ENCODE peak calls at places on chromosomes 1 and 21, in ten cellular contexts. One of them, this sample, is unnamed.

GRCh38 chr1:82323144-82323543 is 522.4 kb downstream of the ADGRL2 start:
- DNase-seq in aorta: no peak
- DNase-seq in CD8-positive, alpha-beta memory T cell: no peak
- DNase-seq in breast epithelium: no peak
- DNase-seq in CD4-positive, alpha-beta memory T cell: no peak
- DNase-seq in adrenal gland: no peak
- DNase-seq in psoas muscle: no peak
- DNase-seq in cardiac muscle cell: no peak
- DNase-seq in osteoblast: no peak
- DNase-seq in HAP-1: no peak
- DNase-seq in this sample: no peak

GRCh38 chr1:64595871-64596515 is 126.1 kb downstream of the CACHD1 start:
- DNase-seq in HAP-1: no peak
- DNase-seq in osteoblast: no peak
- DNase-seq in psoas muscle: no peak
- DNase-seq in CD4-positive, alpha-beta memory T cell: no peak
- DNase-seq in adrenal gland: no peak
- DNase-seq in breast epithelium: no peak
- DNase-seq in aorta: no peak
- DNase-seq in CD8-positive, alpha-beta memory T cell: no peak
- DNase-seq in cardiac muscle cell: no peak
- DNase-seq in this sample: no peak

GRCh38 chr21:29208044-29208665 is 77.7 kb downstream of the MAP3K7CL start:
- DNase-seq in psoas muscle: no peak
- DNase-seq in adrenal gland: no peak
- DNase-seq in cardiac muscle cell: no peak
- DNase-seq in HAP-1: no peak
- DNase-seq in CD4-positive, alpha-beta memory T cell: no peak
- DNase-seq in osteoblast: peak; percentile 15
- DNase-seq in aorta: no peak
- DNase-seq in CD8-positive, alpha-beta memory T cell: no peak
- DNase-seq in breast epithelium: no peak
- DNase-seq in this sample: no peak

GRCh38 chr1:156482276-156482675 is 18.3 kb downstream of the MEF2D start:
- DNase-seq in HAP-1: no peak
- DNase-seq in psoas muscle: no peak
- DNase-seq in adrenal gland: no peak
- DNase-seq in CD8-positive, alpha-beta memory T cell: no peak
- DNase-seq in CD4-positive, alpha-beta memory T cell: no peak
- DNase-seq in breast epithelium: no peak
- DNase-seq in cardiac muscle cell: no peak
- DNase-seq in osteoblast: no peak
- DNase-seq in aorta: no peak
- DNase-seq in this sample: no peak

GRCh38 chr1:198220428-198220827 is 63.6 kb downstream of the NEK7 start:
- DNase-seq in CD4-positive, alpha-beta memory T cell: no peak
- DNase-seq in HAP-1: no peak
- DNase-seq in cardiac muscle cell: peak; percentile 52
- DNase-seq in psoas muscle: no peak
- DNase-seq in breast epithelium: no peak
- DNase-seq in aorta: no peak
- DNase-seq in osteoblast: no peak
- DNase-seq in CD8-positive, alpha-beta memory T cell: no peak
- DNase-seq in adrenal gland: no peak
- DNase-seq in this sample: no peak

GRCh38 chr1:163797816-163798215 is 476.1 kb downstream of the NUF2 start:
- DNase-seq in cardiac muscle cell: no peak
- DNase-seq in CD8-positive, alpha-beta memory T cell: no peak
- DNase-seq in aorta: no peak
- DNase-seq in CD4-positive, alpha-beta memory T cell: no peak
- DNase-seq in HAP-1: no peak
- DNase-seq in psoas muscle: no peak
- DNase-seq in osteoblast: no peak
- DNase-seq in adrenal gland: no peak
- DNase-seq in breast epithelium: no peak
- DNase-seq in this sample: no peak

GRCh38 chr1:74053407-74053806 is 144.6 kb downstream of the LRRIQ3 start:
- DNase-seq in psoas muscle: no peak
- DNase-seq in CD4-positive, alpha-beta memory T cell: no peak
- DNase-seq in aorta: no peak
- DNase-seq in osteoblast: no peak
- DNase-seq in adrenal gland: no peak
- DNase-seq in cardiac muscle cell: no peak
- DNase-seq in HAP-1: no peak
- DNase-seq in breast epithelium: no peak
- DNase-seq in CD8-positive, alpha-beta memory T cell: no peak
- DNase-seq in this sample: no peak

GRCh38 chr1:168570652-168571051 is 5.8 kb upstream of the XCL1 start:
- DNase-seq in adrenal gland: no peak
- DNase-seq in osteoblast: peak; percentile 50
- DNase-seq in breast epithelium: no peak
- DNase-seq in psoas muscle: no peak
- DNase-seq in aorta: no peak
- DNase-seq in HAP-1: no peak
- DNase-seq in cardiac muscle cell: no peak
- DNase-seq in CD4-positive, alpha-beta memory T cell: no peak
- DNase-seq in CD8-positive, alpha-beta memory T cell: no peak
- DNase-seq in this sample: no peak

GRCh38 chr1:3065797-3066196 is 3.2 kb upstream of the PRDM16 start:
- DNase-seq in osteoblast: peak; percentile 48
- DNase-seq in psoas muscle: no peak
- DNase-seq in HAP-1: no peak
- DNase-seq in cardiac muscle cell: no peak
- DNase-seq in adrenal gland: no peak
- DNase-seq in aorta: no peak
- DNase-seq in CD8-positive, alpha-beta memory T cell: no peak
- DNase-seq in breast epithelium: peak; percentile 39
- DNase-seq in CD4-positive, alpha-beta memory T cell: no peak
- DNase-seq in this sample: no peak
- H3K27me3 ChIP-seq in osteoblast: peaks cover 5% of the 10 kb centered on the region
- H3K27me3 ChIP-seq in psoas muscle: peaks cover 88% of the 10 kb centered on the region
- H3K27me3 ChIP-seq in HAP-1: peaks cover 4% of the 10 kb centered on the region
- H3K27me3 ChIP-seq in cardiac muscle cell: peaks cover 80% of the 10 kb centered on the region
- H3K27me3 ChIP-seq in adrenal gland: peaks cover 77% of the 10 kb centered on the region
- H3K27me3 ChIP-seq in aorta: no peaks in the 10 kb centered on the region
- H3K27me3 ChIP-seq in CD8-positive, alpha-beta memory T cell: no peaks in the 10 kb centered on the region
- H3K27me3 ChIP-seq in breast epithelium: peaks cover 91% of the 10 kb centered on the region
- H3K27me3 ChIP-seq in CD4-positive, alpha-beta memory T cell: no peaks in the 10 kb centered on the region
- H3K27me3 ChIP-seq in this sample: peaks cover 57% of the 10 kb centered on the region

DNA sequence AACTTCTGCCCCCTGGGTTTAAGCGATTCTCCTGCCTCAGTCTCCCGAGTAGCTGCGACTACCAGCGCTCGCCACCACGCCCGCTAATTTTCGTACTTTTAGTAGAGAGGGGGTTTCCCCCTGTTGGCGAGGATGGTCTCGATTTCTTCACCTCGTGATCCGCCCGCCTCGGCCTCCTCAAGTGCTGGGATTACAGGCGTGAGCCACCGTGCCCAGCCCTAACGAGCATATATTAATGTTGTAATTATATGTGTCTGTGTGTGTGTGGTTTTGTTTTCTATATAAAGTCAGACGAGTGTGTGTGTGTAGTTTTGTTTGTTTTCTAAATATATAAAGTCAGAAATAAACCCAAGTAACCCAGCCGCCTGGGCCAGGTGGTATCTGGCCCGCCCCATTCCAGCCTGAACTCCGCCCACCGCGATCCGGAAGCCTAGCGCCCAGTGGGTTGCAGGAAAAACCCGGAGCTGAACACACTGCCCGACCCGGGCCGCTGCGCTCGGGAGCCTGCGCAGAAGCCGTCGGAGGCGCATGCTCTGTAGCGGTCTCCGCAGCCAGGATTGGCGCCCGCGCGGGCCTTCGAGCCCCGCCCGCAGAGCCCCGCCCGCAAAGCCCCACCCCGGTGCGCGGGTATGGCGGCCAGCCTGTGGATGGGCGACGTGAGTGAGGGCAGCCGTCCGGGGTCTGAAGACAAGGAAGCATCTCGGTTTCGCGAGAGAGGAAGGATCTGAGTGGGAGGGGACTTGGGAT is at the start of gene TRNAU1AP:
- DNase-seq in HAP-1: peak; percentile 97
- DNase-seq in adrenal gland: peak; percentile 96
- DNase-seq in CD8-positive, alpha-beta memory T cell: peak; percentile 97
- DNase-seq in aorta: peak; percentile 99
- DNase-seq in breast epithelium: peak; percentile 96
- DNase-seq in cardiac muscle cell: peak; percentile 97
- DNase-seq in osteoblast: peak; percentile 98
- DNase-seq in CD4-positive, alpha-beta memory T cell: peak; percentile 96
- DNase-seq in psoas muscle: peak; percentile 98
- DNase-seq in this sample: peak; percentile 96
- H3K4me1 ChIP-seq in HAP-1: peaks cover 9% of the 10 kb centered on the region
- H3K4me1 ChIP-seq in adrenal gland: peaks cover 8% of the 10 kb centered on the region
- H3K4me1 ChIP-seq in CD8-positive, alpha-beta memory T cell: peaks cover 19% of the 10 kb centered on the region
- H3K4me1 ChIP-seq in aorta: no peaks in the 10 kb centered on the region
- H3K4me1 ChIP-seq in breast epithelium: no peaks in the 10 kb centered on the region
- H3K4me1 ChIP-seq in cardiac muscle cell: no peaks in the 10 kb centered on the region
- H3K4me1 ChIP-seq in osteoblast: peaks cover 6% of the 10 kb centered on the region
- H3K4me1 ChIP-seq in CD4-positive, alpha-beta memory T cell: peaks cover 21% of the 10 kb centered on the region
- H3K4me1 ChIP-seq in psoas muscle: peaks cover 7% of the 10 kb centered on the region
- H3K4me1 ChIP-seq in this sample: no peaks in the 10 kb centered on the region

GRCh38 chr21:31162079-31162699 is 123.9 kb upstream of the KRTAP19-8 start:
- DNase-seq in HAP-1: no peak
- DNase-seq in psoas muscle: no peak
- DNase-seq in CD4-positive, alpha-beta memory T cell: no peak
- DNase-seq in cardiac muscle cell: no peak
- DNase-seq in aorta: no peak
- DNase-seq in adrenal gland: no peak
- DNase-seq in osteoblast: no peak
- DNase-seq in CD8-positive, alpha-beta memory T cell: no peak
- DNase-seq in breast epithelium: no peak
- DNase-seq in this sample: no peak

GRCh38 chr21:31161157-31161556 is 122.9 kb upstream of the KRTAP19-8 start:
- DNase-seq in HAP-1: peak; percentile 28
- DNase-seq in adrenal gland: no peak
- DNase-seq in osteoblast: no peak
- DNase-seq in breast epithelium: no peak
- DNase-seq in CD4-positive, alpha-beta memory T cell: no peak
- DNase-seq in aorta: no peak
- DNase-seq in psoas muscle: no peak
- DNase-seq in CD8-positive, alpha-beta memory T cell: no peak
- DNase-seq in cardiac muscle cell: peak; percentile 30
- DNase-seq in this sample: no peak

GRCh38 chr21:31164713-31165694 is 126.7 kb upstream of the KRTAP19-8 start:
- DNase-seq in aorta: no peak
- DNase-seq in HAP-1: no peak
- DNase-seq in cardiac muscle cell: no peak
- DNase-seq in CD4-positive, alpha-beta memory T cell: no peak
- DNase-seq in CD8-positive, alpha-beta memory T cell: no peak
- DNase-seq in breast epithelium: no peak
- DNase-seq in adrenal gland: no peak
- DNase-seq in psoas muscle: no peak
- DNase-seq in osteoblast: no peak
- DNase-seq in this sample: no peak

GRCh38 chr21:31159808-31160207 is 121.5 kb upstream of the KRTAP19-8 start:
- DNase-seq in osteoblast: no peak
- DNase-seq in CD4-positive, alpha-beta memory T cell: no peak
- DNase-seq in HAP-1: no peak
- DNase-seq in breast epithelium: no peak
- DNase-seq in aorta: no peak
- DNase-seq in adrenal gland: no peak
- DNase-seq in CD8-positive, alpha-beta memory T cell: no peak
- DNase-seq in psoas muscle: no peak
- DNase-seq in cardiac muscle cell: no peak
- DNase-seq in this sample: no peak

DNA sequence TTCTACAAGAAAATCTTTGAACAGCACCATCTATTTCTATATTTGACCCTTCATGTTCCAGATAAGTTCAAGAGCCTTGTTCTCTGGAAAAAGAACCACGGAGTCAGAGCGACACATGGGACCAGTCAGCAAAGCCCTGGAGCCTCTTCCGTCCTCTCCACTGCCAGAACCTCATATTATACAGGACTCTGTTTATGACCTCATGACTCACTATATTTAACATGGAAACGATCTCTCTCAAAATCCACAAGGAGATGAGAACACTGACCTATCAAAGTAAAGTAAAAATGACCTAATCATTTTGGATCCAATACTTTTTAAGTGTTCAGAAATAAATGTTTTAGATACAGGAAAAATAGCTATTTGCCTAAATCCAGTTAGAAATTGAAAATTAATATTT is 124.6 kb upstream of the KRTAP19-8 start:
- DNase-seq in cardiac muscle cell: peak; percentile 31
- DNase-seq in HAP-1: no peak
- DNase-seq in psoas muscle: no peak
- DNase-seq in aorta: no peak
- DNase-seq in CD4-positive, alpha-beta memory T cell: no peak
- DNase-seq in osteoblast: peak; percentile 85
- DNase-seq in adrenal gland: no peak
- DNase-seq in breast epithelium: no peak
- DNase-seq in CD8-positive, alpha-beta memory T cell: no peak
- DNase-seq in this sample: no peak
- H3K27me3 ChIP-seq in cardiac muscle cell: no peaks in the 10 kb centered on the region
- H3K27me3 ChIP-seq in HAP-1: no peaks in the 10 kb centered on the region
- H3K27me3 ChIP-seq in psoas muscle: no peaks in the 10 kb centered on the region
- H3K27me3 ChIP-seq in aorta: peaks cover 7% of the 10 kb centered on the region
- H3K27me3 ChIP-seq in CD4-positive, alpha-beta memory T cell: no peaks in the 10 kb centered on the region
- H3K27me3 ChIP-seq in osteoblast: no peaks in the 10 kb centered on the region
- H3K27me3 ChIP-seq in adrenal gland: no peaks in the 10 kb centered on the region
- H3K27me3 ChIP-seq in breast epithelium: no peaks in the 10 kb centered on the region
- H3K27me3 ChIP-seq in CD8-positive, alpha-beta memory T cell: no peaks in the 10 kb centered on the region
- H3K27me3 ChIP-seq in this sample: no peaks in the 10 kb centered on the region

GRCh38 chr1:220892086-220892376 is 12.8 kb downstream of the HLX start:
- DNase-seq in adrenal gland: no peak
- DNase-seq in psoas muscle: no peak
- DNase-seq in osteoblast: no peak
- DNase-seq in CD4-positive, alpha-beta memory T cell: no peak
- DNase-seq in cardiac muscle cell: no peak
- DNase-seq in HAP-1: no peak
- DNase-seq in CD8-positive, alpha-beta memory T cell: no peak
- DNase-seq in breast epithelium: no peak
- DNase-seq in aorta: peak; percentile 67
- DNase-seq in this sample: no peak

GRCh38 chr1:220892997-220893700 is 13.9 kb downstream of the HLX start:
- DNase-seq in psoas muscle: no peak
- DNase-seq in CD8-positive, alpha-beta memory T cell: no peak
- DNase-seq in cardiac muscle cell: no peak
- DNase-seq in adrenal gland: no peak
- DNase-seq in HAP-1: no peak
- DNase-seq in aorta: no peak
- DNase-seq in osteoblast: no peak
- DNase-seq in breast epithelium: no peak
- DNase-seq in CD4-positive, alpha-beta memory T cell: no peak
- DNase-seq in this sample: no peak

GRCh38 chr1:220890582-220890981 is 11.3 kb downstream of the HLX start:
- DNase-seq in aorta: no peak
- DNase-seq in cardiac muscle cell: no peak
- DNase-seq in CD4-positive, alpha-beta memory T cell: no peak
- DNase-seq in osteoblast: peak; percentile 86
- DNase-seq in psoas muscle: no peak
- DNase-seq in breast epithelium: no peak
- DNase-seq in HAP-1: no peak
- DNase-seq in CD8-positive, alpha-beta memory T cell: no peak
- DNase-seq in adrenal gland: no peak
- DNase-seq in this sample: no peak

GRCh38 chr1:220889848-220890287 is 10.6 kb downstream of the HLX start:
- DNase-seq in CD8-positive, alpha-beta memory T cell: no peak
- DNase-seq in HAP-1: no peak
- DNase-seq in aorta: peak; percentile 59
- DNase-seq in psoas muscle: no peak
- DNase-seq in breast epithelium: no peak
- DNase-seq in cardiac muscle cell: no peak
- DNase-seq in adrenal gland: no peak
- DNase-seq in osteoblast: no peak
- DNase-seq in CD4-positive, alpha-beta memory T cell: no peak
- DNase-seq in this sample: no peak

DNA sequence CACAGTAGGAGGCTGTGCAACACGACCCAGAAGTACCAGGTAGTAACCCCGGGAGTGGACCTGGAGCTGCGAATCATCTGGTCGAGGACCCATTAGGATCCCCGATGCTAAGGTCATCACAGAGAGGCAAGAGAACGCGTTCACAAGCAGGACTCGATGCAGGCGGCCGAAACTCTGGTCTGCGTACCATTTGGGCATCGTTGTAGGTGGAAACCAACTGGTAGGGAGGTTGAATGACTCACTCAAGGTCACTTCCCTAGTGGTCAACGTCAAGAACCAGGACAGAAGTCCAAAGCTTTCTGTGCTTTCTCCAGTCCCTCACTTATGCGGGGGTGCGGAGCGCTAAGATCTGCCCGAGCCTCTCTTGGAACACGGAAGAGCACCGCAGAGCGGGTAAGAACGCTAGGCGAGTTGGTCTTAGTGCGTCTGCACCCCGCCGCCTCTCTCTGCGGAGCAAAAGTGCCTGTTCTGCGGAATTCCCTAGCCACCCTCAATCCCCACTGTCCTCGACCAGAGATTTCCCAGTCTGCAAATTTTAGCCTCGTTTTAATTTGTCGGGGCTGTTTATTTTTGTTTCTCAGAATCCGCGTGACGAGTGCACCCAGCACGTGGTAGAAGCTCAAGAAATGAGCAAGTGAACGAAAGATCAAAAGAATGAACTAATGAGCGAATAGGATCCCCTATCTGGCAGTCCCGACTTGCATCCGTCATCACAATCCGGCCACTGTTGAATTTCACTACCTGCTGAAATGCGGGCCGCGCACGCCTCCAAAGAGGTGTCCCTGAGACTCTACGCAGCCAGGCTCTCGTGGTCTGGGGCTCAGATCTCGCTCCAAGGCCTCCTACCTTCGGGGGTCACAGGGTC is 12.2 kb downstream of the HLX start:
- DNase-seq in breast epithelium: no peak
- DNase-seq in CD4-positive, alpha-beta memory T cell: no peak
- DNase-seq in HAP-1: no peak
- DNase-seq in cardiac muscle cell: no peak
- DNase-seq in psoas muscle: no peak
- DNase-seq in CD8-positive, alpha-beta memory T cell: no peak
- DNase-seq in aorta: no peak
- DNase-seq in osteoblast: peak; percentile 78
- DNase-seq in adrenal gland: no peak
- DNase-seq in this sample: no peak
- H3K4me1 ChIP-seq in breast epithelium: no peaks in the 10 kb centered on the region
- H3K4me1 ChIP-seq in CD4-positive, alpha-beta memory T cell: no peaks in the 10 kb centered on the region
- H3K4me1 ChIP-seq in HAP-1: no peaks in the 10 kb centered on the region
- H3K4me1 ChIP-seq in cardiac muscle cell: peaks cover 6% of the 10 kb centered on the region
- H3K4me1 ChIP-seq in psoas muscle: peaks cover 3% of the 10 kb centered on the region
- H3K4me1 ChIP-seq in CD8-positive, alpha-beta memory T cell: no peaks in the 10 kb centered on the region
- H3K4me1 ChIP-seq in aorta: no peaks in the 10 kb centered on the region
- H3K4me1 ChIP-seq in osteoblast: peaks cover 6% of the 10 kb centered on the region
- H3K4me1 ChIP-seq in adrenal gland: peaks cover 3% of the 10 kb centered on the region
- H3K4me1 ChIP-seq in this sample: peaks cover 28% of the 10 kb centered on the region